ENCODE peak calls at places on chromosome 1, in seven cellular contexts. R, F, V, P, Y, M and X are unnamed samples. For H3K27me3, the result is how much of the 10 kb centered on the place peaks cover.

GRCh38 chr1:231106347-231106746 is 55.5 kb upstream of the TRIM67 start:
- DNase-seq in Y (peak), R (no peak), F (peak), P (no peak), M (no peak), V (peak), X (no peak)

GRCh38 chr1:88398338-88398737 is 285.7 kb upstream of the PKN2 start:
- DNase-seq in P (no peak), V (no peak), F (no peak), Y (no peak), M (no peak), R (no peak), X (peak)

GRCh38 chr1:115299266-115299665 is 38.8 kb downstream of the NGF start:
- DNase-seq in Y (no peak), R (no peak), V (no peak), M (no peak), F (no peak), P (no peak), X (peak)

GRCh38 chr1:221543529-221544120 is 198.3 kb downstream of the DUSP10 start:
- DNase-seq in R (no peak), F (peak), M (no peak), Y (peak), V (no peak), P (no peak), X (peak)

GRCh38 chr1:227215863-227216510 is 102.3 kb downstream of the CDC42BPA start:
- DNase-seq in F (no peak), P (no peak), Y (peak), V (no peak), R (no peak), M (no peak), X (no peak)

GRCh38 chr1:236774926-236775325 is 20.2 kb upstream of the MTR start:
- DNase-seq in F (peak), P (no peak), V (no peak), Y (peak), R (no peak), M (no peak), X (peak)

GRCh38 chr1:216750031-216750627 is 26.9 kb upstream of the ESRRG start:
- DNase-seq in V (peak), F (peak), M (no peak), Y (peak), P (no peak), R (no peak), X (peak)

GRCh38 chr1:5917281-5917590 is 75.0 kb downstream of the NPHP4 start:
- DNase-seq in R (no peak), V (no peak), F (no peak), M (no peak), P (no peak), Y (no peak), X (no peak)

GRCh38 chr1:8116892-8117262 is 90.8 kb upstream of the ERRFI1 start:
- DNase-seq in V (peak), Y (peak), F (peak), M (no peak), P (peak), R (peak), X (no peak)

GRCh38 chr1:32142446-32143301 is 34.8 kb downstream of the KPNA6 start:
- DNase-seq in R (peak), F (peak), Y (peak), V (peak), M (no peak), P (peak), X (peak)

GRCh38 chr1:178684542-178685000 is 40.5 kb upstream of the RALGPS2 start:
- DNase-seq in R (no peak), F (peak), M (no peak), Y (peak), P (no peak), V (peak), X (peak)

GRCh38 chr1:197272791-197273190 is 4.7 kb downstream of the CRB1 start:
- DNase-seq in P (no peak), F (no peak), R (no peak), V (no peak), M (no peak), Y (no peak), X (peak)

GRCh38 chr1:91805343-91805801 is 80.6 kb downstream of the TGFBR3 start:
- DNase-seq in Y (no peak), P (no peak), V (no peak), M (no peak), R (no peak), F (no peak), X (no peak)

GRCh38 chr1:9149837-9150581 is 21.1 kb upstream of the GPR157 start:
- DNase-seq in M (no peak), Y (no peak), R (no peak), V (no peak), F (no peak), P (peak), X (no peak)

GRCh38 chr1:226697151-226697575 is 41.9 kb downstream of the ITPKB start:
- DNase-seq in F (peak), R (no peak), P (no peak), V (peak), M (no peak), Y (peak), X (peak)

GRCh38 chr1:24763671-24764070 is 18.4 kb downstream of the CLIC4 start:
- DNase-seq in R (no peak), Y (no peak), M (no peak), P (no peak), F (no peak), V (no peak), X (no peak)

GRCh38 chr1:24762133-24762676 is 17.0 kb downstream of the CLIC4 start:
- DNase-seq in R (no peak), P (no peak), V (no peak), M (no peak), Y (peak), F (no peak), X (peak)

GRCh38 chr1:24759492-24759891 is 14.2 kb downstream of the CLIC4 start:
- DNase-seq in M (no peak), P (no peak), Y (peak), V (no peak), R (no peak), F (no peak), X (no peak)

GRCh38 chr1:24764439-24764838 is 19.2 kb downstream of the CLIC4 start:
- DNase-seq in F (no peak), R (no peak), P (no peak), M (no peak), V (no peak), Y (no peak), X (no peak)

DNA sequence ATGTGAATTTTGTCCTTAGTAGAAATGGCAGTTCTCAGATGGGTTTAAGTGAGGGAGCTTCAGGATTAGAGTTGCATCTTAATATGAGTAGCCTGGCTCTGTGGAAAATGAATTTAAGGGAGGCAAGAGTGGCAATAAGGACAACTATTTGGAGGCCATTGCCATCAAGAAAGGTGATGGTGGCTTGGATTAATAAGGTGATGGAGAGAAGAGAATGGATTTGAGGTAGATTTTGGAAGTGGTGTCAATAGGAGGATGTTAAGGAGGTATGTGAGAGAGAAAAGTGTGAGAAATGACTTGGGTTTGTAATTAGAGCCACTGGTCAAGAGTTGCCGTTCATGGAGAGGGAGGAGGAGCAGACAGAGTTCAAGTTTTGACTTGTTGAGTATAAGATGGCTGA is 16.3 kb downstream of the CLIC4 start:
- DNase-seq in F (no peak), P (no peak), V (no peak), M (no peak), R (no peak), Y (no peak), X (peak)
- H3K4me3 ChIP-seq in F (no peak), P (no peak), V (no peak), M (no peak), R (no peak), Y (no peak), X (no peak)

DNA sequence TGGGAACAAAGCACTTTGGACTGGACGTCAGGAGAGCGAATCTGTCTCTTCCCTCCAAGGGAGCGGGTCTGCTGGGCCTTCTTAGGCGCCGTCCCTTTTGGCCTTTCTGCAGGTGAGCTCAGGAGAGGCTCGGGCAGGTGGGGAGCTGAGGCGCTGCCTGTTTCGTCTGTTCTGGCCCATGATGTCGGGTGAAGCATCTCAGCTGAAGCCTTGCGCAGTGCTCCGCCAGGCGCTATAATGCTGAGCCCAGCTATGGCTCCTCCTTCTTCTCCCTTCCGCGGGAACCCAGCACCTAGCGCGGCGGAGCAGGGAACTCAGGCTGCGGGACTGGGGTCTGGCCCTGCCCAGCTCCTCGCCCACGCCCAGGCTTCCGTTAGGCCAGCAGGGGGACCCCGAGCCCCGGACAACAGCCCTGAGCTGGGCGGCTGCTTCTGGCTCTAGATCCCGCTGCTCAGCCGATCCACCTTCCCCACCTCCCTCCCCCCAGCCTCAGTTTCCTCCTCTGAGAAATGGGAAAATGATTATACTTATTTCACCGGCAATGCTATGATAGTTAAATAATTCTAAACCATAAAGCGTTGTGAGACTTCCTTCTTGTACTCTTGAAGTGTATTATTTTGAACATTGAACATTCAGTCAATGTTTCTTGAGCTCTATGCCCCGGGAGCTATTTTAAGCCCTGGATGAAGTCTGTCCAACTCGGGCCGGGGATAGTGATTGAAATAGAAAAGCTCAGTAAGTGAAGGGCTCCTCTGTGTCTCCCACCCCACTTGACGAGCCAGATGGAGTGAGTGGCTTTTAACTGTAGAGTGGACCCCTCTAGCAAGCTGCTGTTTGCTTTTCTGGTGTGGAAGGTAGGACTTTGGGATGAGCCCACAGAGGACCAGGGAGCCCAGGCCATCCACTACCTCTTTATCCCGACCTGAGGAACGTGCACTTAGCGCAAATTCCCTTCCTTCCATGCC is 9.6 kb upstream of the ADORA1 start:
- DNase-seq in F (peak), M (no peak), R (peak), V (peak), Y (peak), P (peak), X (peak)
- TF ChIP-seq CTCF in F (peak), M (peak), R (peak), V (peak), Y (peak), P (peak), X (peak)

GRCh38 chr1:19643113-19643512 is 998 bp upstream of the NBL1 start:
- DNase-seq in F (peak), M (no peak), R (no peak), Y (no peak), P (no peak), V (no peak), X (peak)
- H3K27me3 ChIP-seq in F (under half), M (under half), R (under half), Y (under half), P (under half), V (under half), X (under half)

DNA sequence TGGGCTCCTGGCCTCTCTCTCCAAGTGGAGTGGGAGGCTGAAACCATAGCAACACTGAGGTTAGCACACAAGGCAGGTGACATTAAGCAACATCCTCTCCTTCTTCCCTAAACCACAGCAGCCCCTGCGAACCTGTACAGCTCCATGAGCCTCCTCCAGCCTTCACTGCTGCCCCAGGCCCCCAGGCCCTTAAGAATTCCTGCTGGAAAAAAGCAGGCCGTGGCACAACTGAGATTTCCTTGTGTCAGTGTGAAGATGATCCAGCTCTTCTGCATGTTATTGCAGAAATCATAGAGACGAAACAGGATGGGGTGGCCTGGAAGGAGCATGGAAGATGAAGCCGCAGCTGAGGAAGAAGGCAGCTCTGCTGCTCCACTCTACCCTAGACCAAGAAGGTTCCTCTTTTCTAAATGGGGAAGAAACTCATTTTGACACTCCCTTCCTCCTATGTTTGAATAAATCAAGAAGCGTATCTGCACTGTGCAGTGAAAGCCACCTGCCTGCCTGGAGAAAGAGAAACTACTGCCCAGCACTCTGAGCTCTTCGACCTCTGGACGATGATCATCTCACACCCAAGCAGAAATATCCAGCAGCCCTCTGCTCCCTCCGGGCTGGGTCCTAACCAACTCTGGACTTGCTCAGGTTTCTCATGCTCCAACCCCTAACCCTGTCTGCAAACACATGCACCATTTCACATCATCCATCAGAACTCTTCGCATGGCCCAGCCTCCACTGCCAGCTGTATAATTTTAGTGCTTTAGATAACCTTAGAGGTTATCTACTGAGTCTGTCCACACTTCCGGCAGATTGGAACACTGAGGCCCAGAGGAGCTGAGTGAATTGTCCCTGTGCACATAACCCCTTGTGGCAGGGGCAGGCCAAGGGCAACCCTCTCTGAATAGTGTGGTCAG is 20.7 kb downstream of the SH3BP5L start:
- DNase-seq in M (no peak), R (no peak), F (no peak), Y (no peak), P (no peak), V (no peak), X (no peak)
- H3K4me3 ChIP-seq in M (peak), R (no peak), F (no peak), Y (no peak), P (no peak), V (no peak), X (no peak)

GRCh38 chr1:228464487-228464983 is 22.6 kb upstream of the RNF187 start:
- DNase-seq in R (peak), P (peak), F (peak), Y (peak), V (peak), M (no peak), X (peak)
- TF ChIP-seq CTCF in R (no peak), P (no peak), F (no peak), Y (no peak), V (no peak), M (no peak), X (no peak)

GRCh38 chr1:242523968-242524570 is 428 bp downstream of the PLD5 start:
- DNase-seq in R (no peak), Y (no peak), V (no peak), F (no peak), P (peak), M (no peak), X (peak)
- H3K27me3 ChIP-seq in R (under half), Y (under half), V (under half), F (under half), P (under half), M (under half), X (under half)

GRCh38 chr1:43204394-43204793 is 32.3 kb downstream of the CFAP57 start:
- DNase-seq in M (no peak), V (no peak), R (no peak), P (no peak), Y (no peak), F (no peak), X (no peak)
- H3K4me3 ChIP-seq in M (no peak), V (no peak), R (no peak), P (no peak), Y (no peak), F (no peak), X (no peak)